ENCODE peak calls at places on chromosomes 3 and 15, in nine cellular contexts. One of them, this sample, is unnamed.

GRCh38 chr15:34679326-34679725 is 75.5 kb downstream of the GJD2 start:
- DNase-seq in fibroblast of the aortic adventitia: no peak
- DNase-seq in HFF-Myc: no peak
- DNase-seq in fibroblast of pulmonary artery: no peak
- DNase-seq in heart left ventricle: no peak
- DNase-seq in left ventricle myocardium inferior: no peak
- DNase-seq in cardiac muscle cell: no peak
- DNase-seq in tibial nerve: no peak
- DNase-seq in ovary: no peak
- DNase-seq in this sample: no peak

GRCh38 chr15:87752250-87752951 is 504.1 kb downstream of the NTRK3 start:
- DNase-seq in heart left ventricle: no peak
- DNase-seq in tibial nerve: no peak
- DNase-seq in HFF-Myc: peak
- DNase-seq in fibroblast of pulmonary artery: peak
- DNase-seq in fibroblast of the aortic adventitia: peak
- DNase-seq in left ventricle myocardium inferior: no peak
- DNase-seq in ovary: no peak
- DNase-seq in cardiac muscle cell: no peak
- DNase-seq in this sample: no peak

GRCh38 chr15:88701561-88702095 is 62.8 kb downstream of the ISG20 start:
- DNase-seq in fibroblast of pulmonary artery: peak
- DNase-seq in HFF-Myc: no peak
- DNase-seq in heart left ventricle: no peak
- DNase-seq in left ventricle myocardium inferior: no peak
- DNase-seq in fibroblast of the aortic adventitia: no peak
- DNase-seq in cardiac muscle cell: peak
- DNase-seq in tibial nerve: no peak
- DNase-seq in ovary: no peak
- DNase-seq in this sample: no peak

GRCh38 chr15:88681610-88682221 is 42.9 kb downstream of the ISG20 start:
- DNase-seq in HFF-Myc: no peak
- DNase-seq in cardiac muscle cell: no peak
- DNase-seq in ovary: peak
- DNase-seq in heart left ventricle: no peak
- DNase-seq in fibroblast of pulmonary artery: no peak
- DNase-seq in left ventricle myocardium inferior: no peak
- DNase-seq in fibroblast of the aortic adventitia: no peak
- DNase-seq in tibial nerve: no peak
- DNase-seq in this sample: no peak

GRCh38 chr3:183430325-183430957 is 2.0 kb upstream of the MCF2L2 start:
- DNase-seq in left ventricle myocardium inferior: no peak
- DNase-seq in ovary: no peak
- DNase-seq in HFF-Myc: no peak
- DNase-seq in fibroblast of the aortic adventitia: no peak
- DNase-seq in fibroblast of pulmonary artery: no peak
- DNase-seq in heart left ventricle: no peak
- DNase-seq in tibial nerve: no peak
- DNase-seq in cardiac muscle cell: peak
- DNase-seq in this sample: no peak

GRCh38 chr15:96583671-96584070 is 253.2 kb downstream of the NR2F2 start:
- DNase-seq in cardiac muscle cell: no peak
- DNase-seq in HFF-Myc: no peak
- DNase-seq in heart left ventricle: no peak
- DNase-seq in fibroblast of the aortic adventitia: no peak
- DNase-seq in ovary: no peak
- DNase-seq in tibial nerve: no peak
- DNase-seq in fibroblast of pulmonary artery: peak
- DNase-seq in left ventricle myocardium inferior: no peak
- DNase-seq in this sample: no peak

GRCh38 chr15:82100116-82100795 is 54.4 kb upstream of the MEX3B start:
- DNase-seq in left ventricle myocardium inferior: no peak
- DNase-seq in fibroblast of pulmonary artery: no peak
- DNase-seq in ovary: no peak
- DNase-seq in cardiac muscle cell: peak
- DNase-seq in heart left ventricle: no peak
- DNase-seq in fibroblast of the aortic adventitia: no peak
- DNase-seq in HFF-Myc: no peak
- DNase-seq in tibial nerve: no peak
- DNase-seq in this sample: no peak

GRCh38 chr15:48897144-48897814 is 19.3 kb downstream of the EID1 start:
- DNase-seq in heart left ventricle: no peak
- DNase-seq in HFF-Myc: peak
- DNase-seq in ovary: no peak
- DNase-seq in tibial nerve: no peak
- DNase-seq in cardiac muscle cell: no peak
- DNase-seq in fibroblast of the aortic adventitia: peak
- DNase-seq in left ventricle myocardium inferior: no peak
- DNase-seq in fibroblast of pulmonary artery: peak
- DNase-seq in this sample: no peak

GRCh38 chr3:112122870-112123269 is 10.2 kb downstream of the GCSAM start:
- DNase-seq in cardiac muscle cell: no peak
- DNase-seq in left ventricle myocardium inferior: no peak
- DNase-seq in fibroblast of the aortic adventitia: no peak
- DNase-seq in heart left ventricle: no peak
- DNase-seq in tibial nerve: no peak
- DNase-seq in fibroblast of pulmonary artery: no peak
- DNase-seq in ovary: no peak
- DNase-seq in HFF-Myc: no peak
- DNase-seq in this sample: no peak

GRCh38 chr15:59994855-59995557 is 9.1 kb upstream of the FOXB1 start:
- DNase-seq in fibroblast of the aortic adventitia: no peak
- DNase-seq in cardiac muscle cell: peak
- DNase-seq in tibial nerve: no peak
- DNase-seq in ovary: no peak
- DNase-seq in heart left ventricle: no peak
- DNase-seq in left ventricle myocardium inferior: no peak
- DNase-seq in fibroblast of pulmonary artery: no peak
- DNase-seq in HFF-Myc: no peak
- DNase-seq in this sample: no peak

GRCh38 chr15:59993041-59993750 is 10.9 kb upstream of the FOXB1 start:
- DNase-seq in fibroblast of pulmonary artery: no peak
- DNase-seq in heart left ventricle: no peak
- DNase-seq in HFF-Myc: no peak
- DNase-seq in tibial nerve: no peak
- DNase-seq in left ventricle myocardium inferior: no peak
- DNase-seq in ovary: no peak
- DNase-seq in fibroblast of the aortic adventitia: no peak
- DNase-seq in cardiac muscle cell: no peak
- DNase-seq in this sample: no peak

GRCh38 chr15:59991919-59992318 is 12.2 kb upstream of the FOXB1 start:
- DNase-seq in heart left ventricle: no peak
- DNase-seq in tibial nerve: no peak
- DNase-seq in fibroblast of pulmonary artery: no peak
- DNase-seq in ovary: no peak
- DNase-seq in fibroblast of the aortic adventitia: no peak
- DNase-seq in left ventricle myocardium inferior: no peak
- DNase-seq in HFF-Myc: no peak
- DNase-seq in cardiac muscle cell: no peak
- DNase-seq in this sample: no peak

GRCh38 chr15:59995568-59996349 is 8.4 kb upstream of the FOXB1 start:
- DNase-seq in left ventricle myocardium inferior: no peak
- DNase-seq in HFF-Myc: no peak
- DNase-seq in cardiac muscle cell: no peak
- DNase-seq in fibroblast of the aortic adventitia: no peak
- DNase-seq in ovary: no peak
- DNase-seq in heart left ventricle: no peak
- DNase-seq in fibroblast of pulmonary artery: no peak
- DNase-seq in tibial nerve: no peak
- DNase-seq in this sample: no peak

GRCh38 chr15:59993950-59994401 is 10.1 kb upstream of the FOXB1 start:
- DNase-seq in heart left ventricle: no peak
- DNase-seq in fibroblast of the aortic adventitia: no peak
- DNase-seq in fibroblast of pulmonary artery: no peak
- DNase-seq in left ventricle myocardium inferior: no peak
- DNase-seq in HFF-Myc: no peak
- DNase-seq in cardiac muscle cell: peak
- DNase-seq in ovary: no peak
- DNase-seq in tibial nerve: no peak
- DNase-seq in this sample: no peak
- H3K4me3 ChIP-seq in heart left ventricle: no peak
- H3K4me3 ChIP-seq in fibroblast of the aortic adventitia: no peak
- H3K4me3 ChIP-seq in fibroblast of pulmonary artery: no peak
- H3K4me3 ChIP-seq in left ventricle myocardium inferior: no peak
- H3K4me3 ChIP-seq in HFF-Myc: no peak
- H3K4me3 ChIP-seq in cardiac muscle cell: no peak
- H3K4me3 ChIP-seq in ovary: no peak
- H3K4me3 ChIP-seq in tibial nerve: no peak
- H3K4me3 ChIP-seq in this sample: no peak

DNA sequence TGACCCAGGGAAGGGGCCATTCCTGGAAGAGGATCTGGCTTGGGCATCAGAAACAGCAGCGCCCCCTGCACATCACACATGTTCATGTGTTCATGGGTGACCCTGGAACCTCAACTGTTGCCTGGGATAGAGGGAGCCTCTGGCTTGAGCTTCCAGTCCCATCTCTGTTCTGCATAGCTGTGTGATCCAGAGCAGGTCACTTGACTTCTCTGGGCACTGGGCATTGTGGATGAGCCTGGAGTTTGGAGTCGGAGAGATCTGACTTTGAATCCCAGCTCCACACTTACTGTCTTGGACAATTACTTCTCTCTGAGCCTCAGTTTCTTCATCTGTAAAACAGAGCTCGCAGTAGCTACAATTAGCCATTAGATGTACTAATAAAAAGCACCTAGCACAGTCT is 15.6 kb downstream of the PAK6 start:
- DNase-seq in fibroblast of the aortic adventitia: no peak
- DNase-seq in heart left ventricle: no peak
- DNase-seq in fibroblast of pulmonary artery: no peak
- DNase-seq in tibial nerve: no peak
- DNase-seq in HFF-Myc: no peak
- DNase-seq in left ventricle myocardium inferior: no peak
- DNase-seq in ovary: no peak
- DNase-seq in cardiac muscle cell: no peak
- DNase-seq in this sample: no peak
- TF ChIP-seq CTCF in fibroblast of the aortic adventitia: no peak
- TF ChIP-seq CTCF in heart left ventricle: no peak
- TF ChIP-seq CTCF in fibroblast of pulmonary artery: no peak
- TF ChIP-seq CTCF in tibial nerve: no peak
- TF ChIP-seq CTCF in HFF-Myc: no peak
- TF ChIP-seq CTCF in left ventricle myocardium inferior: no peak
- TF ChIP-seq CTCF in ovary: no peak
- TF ChIP-seq CTCF in cardiac muscle cell: no peak
- TF ChIP-seq CTCF in this sample: no peak

GRCh38 chr3:4980229-4981159 is 1.3 kb downstream of the BHLHE40 start:
- DNase-seq in fibroblast of pulmonary artery: peak
- DNase-seq in left ventricle myocardium inferior: peak
- DNase-seq in heart left ventricle: peak
- DNase-seq in fibroblast of the aortic adventitia: peak
- DNase-seq in ovary: peak
- DNase-seq in HFF-Myc: peak
- DNase-seq in tibial nerve: peak
- DNase-seq in cardiac muscle cell: peak
- DNase-seq in this sample: peak

GRCh38 chr3:4982773-4983738 is 3.8 kb downstream of the BHLHE40 start:
- DNase-seq in heart left ventricle: no peak
- DNase-seq in fibroblast of pulmonary artery: peak
- DNase-seq in cardiac muscle cell: no peak
- DNase-seq in HFF-Myc: no peak
- DNase-seq in tibial nerve: no peak
- DNase-seq in fibroblast of the aortic adventitia: peak
- DNase-seq in ovary: no peak
- DNase-seq in left ventricle myocardium inferior: no peak
- DNase-seq in this sample: no peak

GRCh38 chr3:4983739-4984510 is 4.7 kb downstream of the BHLHE40 start:
- DNase-seq in fibroblast of the aortic adventitia: peak
- DNase-seq in HFF-Myc: no peak
- DNase-seq in left ventricle myocardium inferior: no peak
- DNase-seq in ovary: peak
- DNase-seq in cardiac muscle cell: no peak
- DNase-seq in tibial nerve: no peak
- DNase-seq in heart left ventricle: peak
- DNase-seq in fibroblast of pulmonary artery: peak
- DNase-seq in this sample: no peak

GRCh38 chr3:4981160-4981687 is 2.0 kb downstream of the BHLHE40 start:
- DNase-seq in heart left ventricle: no peak
- DNase-seq in fibroblast of pulmonary artery: peak
- DNase-seq in ovary: no peak
- DNase-seq in left ventricle myocardium inferior: no peak
- DNase-seq in tibial nerve: no peak
- DNase-seq in HFF-Myc: no peak
- DNase-seq in fibroblast of the aortic adventitia: peak
- DNase-seq in cardiac muscle cell: no peak
- DNase-seq in this sample: no peak

GRCh38 chr3:4981688-4982494 is 2.7 kb downstream of the BHLHE40 start:
- DNase-seq in heart left ventricle: no peak
- DNase-seq in HFF-Myc: no peak
- DNase-seq in left ventricle myocardium inferior: no peak
- DNase-seq in ovary: no peak
- DNase-seq in fibroblast of pulmonary artery: peak
- DNase-seq in fibroblast of the aortic adventitia: peak
- DNase-seq in cardiac muscle cell: no peak
- DNase-seq in tibial nerve: no peak
- DNase-seq in this sample: no peak
- H3K4me3 ChIP-seq in heart left ventricle: peak
- H3K4me3 ChIP-seq in HFF-Myc: peak
- H3K4me3 ChIP-seq in left ventricle myocardium inferior: peak
- H3K4me3 ChIP-seq in ovary: peak
- H3K4me3 ChIP-seq in fibroblast of pulmonary artery: peak
- H3K4me3 ChIP-seq in fibroblast of the aortic adventitia: peak
- H3K4me3 ChIP-seq in cardiac muscle cell: peak
- H3K4me3 ChIP-seq in tibial nerve: peak
- H3K4me3 ChIP-seq in this sample: peak

DNA sequence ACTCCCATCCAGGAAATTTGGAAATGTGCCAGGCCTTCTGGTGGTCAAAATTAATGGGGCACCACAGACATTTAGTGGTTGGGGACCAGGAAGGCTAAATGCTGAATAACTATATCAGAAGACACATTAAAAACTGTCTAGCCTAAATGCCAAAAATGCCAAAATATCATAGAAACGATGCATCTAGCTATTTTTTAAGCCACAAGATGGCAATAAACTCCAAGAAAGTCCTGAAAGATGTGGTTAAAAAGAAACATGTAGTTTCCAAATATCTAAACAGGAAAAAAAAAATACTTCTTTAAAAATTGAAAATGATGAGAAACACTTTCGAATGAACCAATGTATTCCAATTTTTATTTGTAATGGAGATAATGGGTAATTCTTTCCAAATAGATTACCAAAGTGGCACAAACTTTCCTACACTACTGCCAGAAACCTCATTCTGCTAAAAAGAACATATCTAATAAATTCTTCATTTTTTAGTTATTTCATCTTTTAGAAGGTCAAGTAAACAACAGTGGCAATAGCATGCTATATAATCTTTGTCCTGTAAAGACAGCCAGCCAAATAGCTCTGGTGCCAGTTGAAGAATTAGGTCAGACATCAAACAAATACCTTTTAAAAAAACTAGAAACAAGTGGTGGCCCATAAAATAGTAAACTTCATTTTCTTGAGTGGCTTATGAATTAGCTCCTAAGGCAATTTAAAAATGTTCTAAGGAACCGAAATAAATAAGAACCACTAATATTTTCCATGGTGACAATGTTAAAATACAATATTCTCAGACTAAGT is 19.7 kb downstream of the CCDC14 start:
- DNase-seq in HFF-Myc: no peak
- DNase-seq in ovary: no peak
- DNase-seq in cardiac muscle cell: no peak
- DNase-seq in left ventricle myocardium inferior: no peak
- DNase-seq in heart left ventricle: no peak
- DNase-seq in fibroblast of the aortic adventitia: peak
- DNase-seq in fibroblast of pulmonary artery: peak
- DNase-seq in tibial nerve: no peak
- DNase-seq in this sample: no peak
- TF ChIP-seq CTCF in HFF-Myc: no peak
- TF ChIP-seq CTCF in ovary: peak
- TF ChIP-seq CTCF in cardiac muscle cell: peak
- TF ChIP-seq CTCF in left ventricle myocardium inferior: peak
- TF ChIP-seq CTCF in heart left ventricle: no peak
- TF ChIP-seq CTCF in fibroblast of the aortic adventitia: peak
- TF ChIP-seq CTCF in fibroblast of pulmonary artery: peak
- TF ChIP-seq CTCF in tibial nerve: no peak
- TF ChIP-seq CTCF in this sample: peak

GRCh38 chr3:95627697-95628096 is 1186.7 kb upstream of the EPHA6 start:
- DNase-seq in HFF-Myc: no peak
- DNase-seq in fibroblast of pulmonary artery: no peak
- DNase-seq in left ventricle myocardium inferior: no peak
- DNase-seq in cardiac muscle cell: no peak
- DNase-seq in fibroblast of the aortic adventitia: no peak
- DNase-seq in heart left ventricle: no peak
- DNase-seq in tibial nerve: no peak
- DNase-seq in ovary: no peak
- DNase-seq in this sample: no peak
- H3K4me3 ChIP-seq in HFF-Myc: no peak
- H3K4me3 ChIP-seq in fibroblast of pulmonary artery: no peak
- H3K4me3 ChIP-seq in left ventricle myocardium inferior: no peak
- H3K4me3 ChIP-seq in cardiac muscle cell: no peak
- H3K4me3 ChIP-seq in fibroblast of the aortic adventitia: no peak
- H3K4me3 ChIP-seq in heart left ventricle: no peak
- H3K4me3 ChIP-seq in tibial nerve: no peak
- H3K4me3 ChIP-seq in ovary: no peak
- H3K4me3 ChIP-seq in this sample: no peak